ENCODE peak calls at places on chromosomes 1 and 21, in five cellular contexts. M, K, L, J and W are unnamed samples.

GRCh38 chr21:45874716-45875415 is 106.7 kb upstream of the COL6A1 start:
- DNase-seq in M (no peak), K (peak), J (peak), L (no peak), W (no peak)

GRCh38 chr1:56394298-56394697 is 185.1 kb downstream of the PLPP3 start:
- DNase-seq in L (no peak), K (no peak), M (no peak), J (no peak), W (no peak)

GRCh38 chr1:51679435-51679834 is 62.5 kb downstream of the OSBPL9 start:
- DNase-seq in M (no peak), J (no peak), K (no peak), L (no peak), W (no peak)

GRCh38 chr1:109274533-109275476 is 8.1 kb downstream of the PSRC1 start:
- DNase-seq in J (peak), K (no peak), M (no peak), L (peak), W (no peak)

GRCh38 chr1:161117681-161118581 is at the start of the genes NIT1 and PFDN2:
- DNase-seq in M (peak), J (peak), L (peak), K (peak), W (peak)

GRCh38 chr1:21865609-21865942 is 53.5 kb downstream of the LDLRAD2 start:
- DNase-seq in L (no peak), K (no peak), J (no peak), M (no peak), W (no peak)

GRCh38 chr1:96710708-96711477 is 10.7 kb upstream of the PTBP2 start:
- DNase-seq in M (no peak), J (peak), K (peak), L (no peak), W (no peak)

GRCh38 chr1:64563958-64564565 is 94.1 kb downstream of the CACHD1 start:
- DNase-seq in L (no peak), J (no peak), K (no peak), M (no peak), W (no peak)

GRCh38 chr1:229841230-229841629 is 215.2 kb downstream of the URB2 start:
- DNase-seq in J (no peak), L (no peak), M (no peak), K (no peak), W (no peak)

GRCh38 chr1:31467005-31467674 is 54.1 kb downstream of the SERINC2 start:
- DNase-seq in L (no peak), M (no peak), K (no peak), J (peak), W (no peak)

GRCh38 chr1:214370585-214370984 is 89.6 kb downstream of the SMYD2 start:
- DNase-seq in M (no peak), L (no peak), K (no peak), J (no peak), W (no peak)

GRCh38 chr1:147169840-147170674 is 2.2 kb downstream of the PRKAB2 start:
- DNase-seq in M (no peak), J (no peak), L (no peak), K (no peak), W (no peak)

GRCh38 chr21:23853796-23854379 is 1753.4 kb downstream of the MRPL39 start:
- DNase-seq in M (no peak), K (peak), J (peak), L (no peak), W (no peak)

GRCh38 chr1:68269637-68270430 is 37.5 kb upstream of the WLS start:
- DNase-seq in J (peak), K (no peak), M (no peak), L (peak), W (no peak)

GRCh38 chr21:42118901-42119300 is 47.8 kb downstream of the UMODL1 start:
- DNase-seq in L (no peak), K (peak), J (no peak), M (no peak), W (no peak)

GRCh38 chr1:9881838-9882249 is 28.2 kb downstream of the CTNNBIP1 start:
- DNase-seq in L (peak), K (peak), M (no peak), J (peak), W (no peak)

GRCh38 chr1:100353073-100353801 is 931 bp downstream of the CDC14A start:
- DNase-seq in L (no peak), M (peak), J (no peak), K (peak), W (peak)

GRCh38 chr1:119674835-119675289 is 26.8 kb upstream of the ZNF697 start:
- DNase-seq in J (peak), M (no peak), K (peak), L (peak), W (peak)

GRCh38 chr1:202567747-202568146 is 142.5 kb downstream of the SYT2 start:
- DNase-seq in M (no peak), L (no peak), K (no peak), J (peak), W (no peak)

GRCh38 chr1:176068256-176068655 is 138.8 kb downstream of the COP1 start:
- DNase-seq in J (no peak), L (no peak), M (no peak), K (no peak), W (no peak)

GRCh38 chr1:230641346-230641745 is 935 bp upstream of the COG2 start:
- DNase-seq in J (no peak), M (no peak), L (no peak), K (peak), W (no peak)

GRCh38 chr1:18724801-18725200 is 94.2 kb downstream of the PAX7 start:
- DNase-seq in M (no peak), J (no peak), K (no peak), L (no peak), W (no peak)

GRCh38 chr1:241706257-241706656 is 54.2 kb downstream of the WDR64 start:
- DNase-seq in L (peak), J (no peak), K (no peak), M (no peak), W (no peak)

GRCh38 chr21:33433425-33434114 is 30.4 kb downstream of the IFNGR2 start:
- DNase-seq in K (peak), J (no peak), L (no peak), M (no peak), W (no peak)

GRCh38 chr1:60898413-60898812 is 183.9 kb upstream of the NFIA start:
- DNase-seq in K (no peak), L (no peak), M (no peak), J (no peak), W (no peak)

GRCh38 chr1:119327066-119327435 is 41.5 kb upstream of the HAO2 start:
- DNase-seq in L (no peak), K (no peak), M (no peak), J (no peak), W (no peak)

GRCh38 chr1:166988976-166989515 is at the start of gene MAEL:
- DNase-seq in J (no peak), L (no peak), K (no peak), M (no peak), W (no peak)

GRCh38 chr1:76942549-76942948 is 75.3 kb downstream of the ST6GALNAC5 start:
- DNase-seq in K (no peak), M (no peak), J (no peak), L (no peak), W (no peak)

GRCh38 chr1:68207129-68207689 is 25.1 kb downstream of the WLS start:
- DNase-seq in L (no peak), M (no peak), J (peak), K (no peak), W (no peak)

GRCh38 chr1:206575165-206575893 is 36.9 kb downstream of the EIF2D start:
- DNase-seq in M (peak), J (peak), K (peak), L (no peak), W (no peak)

GRCh38 chr1:225750420-225750819 is 27.2 kb upstream of the SRP9 start:
- DNase-seq in L (no peak), J (no peak), M (no peak), K (no peak), W (no peak)

GRCh38 chr1:212479188-212479587 is 46.5 kb downstream of the NENF start:
- DNase-seq in M (no peak), J (no peak), L (no peak), K (no peak), W (no peak)

GRCh38 chr1:117832453-117832852 is 97.0 kb downstream of the GDAP2 start:
- DNase-seq in K (no peak), L (no peak), M (no peak), J (no peak), W (no peak)

GRCh38 chr1:206797534-206798383 is 25.5 kb upstream of the IL10 start:
- DNase-seq in K (peak), J (no peak), L (no peak), M (no peak), W (peak)

GRCh38 chr1:230877139-230877923 is 9.0 kb upstream of the C1orf198 start:
- DNase-seq in K (no peak), M (no peak), L (no peak), J (peak), W (no peak)

GRCh38 chr1:168343566-168343965 is 62.9 kb downstream of the TBX19 start:
- DNase-seq in M (no peak), L (no peak), K (peak), J (no peak), W (no peak)
- TF ChIP-seq CTCF in M (no peak), L (no peak), K (peak), J (peak), W (no peak)

GRCh38 chr1:183227963-183228649 is 42.0 kb downstream of the LAMC2 start:
- DNase-seq in L (peak), M (peak), K (peak), J (peak), W (peak)
- TF ChIP-seq CTCF in L (peak), M (peak), K (peak), J (peak), W (peak)

DNA sequence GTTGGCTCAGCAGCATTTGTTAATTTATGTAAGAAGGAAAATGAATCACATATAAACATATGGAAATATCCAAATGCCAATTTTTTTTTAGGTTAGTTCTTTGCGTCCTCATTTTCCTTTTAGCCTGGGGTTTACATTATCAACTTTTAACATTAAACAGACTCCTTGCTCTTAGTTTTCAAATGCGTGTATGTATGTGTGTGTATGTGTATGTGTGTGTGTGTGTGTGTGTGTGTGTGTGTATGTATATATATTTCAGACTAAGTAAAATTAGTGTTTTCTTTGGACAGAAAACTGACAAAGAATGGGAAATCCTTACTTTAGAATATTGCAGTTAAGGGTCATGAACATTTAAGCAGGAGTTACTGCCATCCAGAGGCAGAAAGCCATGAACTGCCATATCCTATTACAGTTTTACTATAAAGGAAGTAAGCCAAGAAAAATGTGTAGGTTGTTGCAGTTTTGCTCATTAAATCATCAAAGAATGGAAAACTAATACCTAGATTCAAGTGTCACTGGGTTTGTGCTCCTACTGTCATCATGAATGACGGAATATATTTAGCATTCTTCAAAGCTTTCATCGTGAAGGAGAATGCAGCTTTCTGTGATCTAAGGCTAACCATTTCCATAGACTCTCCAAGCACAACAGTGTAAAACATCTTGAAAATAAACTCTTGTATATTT is 477.0 kb upstream of the NR5A2 start:
- DNase-seq in L (no peak), K (peak), M (no peak), J (peak), W (no peak)
- TF ChIP-seq CTCF in L (no peak), K (peak), M (no peak), J (peak), W (no peak)

GRCh38 chr1:89802841-89803240 is 18.0 kb upstream of the LRRC8D start:
- DNase-seq in J (no peak), L (no peak), K (no peak), M (no peak), W (no peak)
- TF ChIP-seq CTCF in J (no peak), L (no peak), K (no peak), M (no peak), W (no peak)

DNA sequence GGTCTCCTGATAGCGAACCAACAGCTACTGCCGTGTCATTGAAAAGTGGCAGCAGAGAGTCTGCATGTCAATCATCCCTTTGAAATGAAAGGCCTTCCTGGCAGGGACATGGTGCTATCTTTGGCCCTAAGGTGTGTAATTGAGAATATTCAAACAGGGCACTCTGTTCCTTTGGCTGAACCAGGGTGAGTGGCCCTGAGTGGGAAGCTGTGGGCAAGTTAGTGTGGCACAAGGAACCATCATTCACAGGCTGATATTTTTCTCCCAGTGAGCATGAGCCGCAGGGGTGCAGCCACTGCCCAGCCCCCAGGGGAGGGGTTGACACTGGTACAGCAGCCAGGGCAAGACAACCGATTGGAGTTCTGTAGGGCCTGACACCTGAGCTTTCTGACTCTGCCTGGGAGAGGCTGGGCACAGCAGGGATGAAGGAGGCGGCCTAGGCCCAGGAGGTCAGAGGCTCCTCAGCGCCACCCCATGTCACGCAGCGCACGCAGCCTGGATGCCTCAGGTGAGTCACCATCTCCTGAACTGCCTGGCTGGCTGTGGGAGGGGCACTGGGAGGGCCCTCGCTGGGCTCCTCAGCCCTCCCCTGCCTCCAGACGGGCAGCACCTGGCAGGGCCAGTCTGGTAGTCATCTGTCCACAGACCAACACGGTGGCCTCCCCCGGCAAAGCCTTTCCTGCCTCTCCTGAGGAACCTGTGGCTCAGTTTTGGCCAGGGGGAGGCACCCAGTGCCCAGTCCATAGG is 13.2 kb downstream of the QSOX1 start:
- DNase-seq in J (no peak), M (no peak), K (peak), L (peak), W (no peak)
- TF ChIP-seq CTCF in J (no peak), M (no peak), K (no peak), L (no peak), W (no peak)

GRCh38 chr1:198794498-198794897 is 155.7 kb downstream of the PTPRC start:
- DNase-seq in J (peak), K (no peak), L (no peak), M (no peak), W (no peak)

DNA sequence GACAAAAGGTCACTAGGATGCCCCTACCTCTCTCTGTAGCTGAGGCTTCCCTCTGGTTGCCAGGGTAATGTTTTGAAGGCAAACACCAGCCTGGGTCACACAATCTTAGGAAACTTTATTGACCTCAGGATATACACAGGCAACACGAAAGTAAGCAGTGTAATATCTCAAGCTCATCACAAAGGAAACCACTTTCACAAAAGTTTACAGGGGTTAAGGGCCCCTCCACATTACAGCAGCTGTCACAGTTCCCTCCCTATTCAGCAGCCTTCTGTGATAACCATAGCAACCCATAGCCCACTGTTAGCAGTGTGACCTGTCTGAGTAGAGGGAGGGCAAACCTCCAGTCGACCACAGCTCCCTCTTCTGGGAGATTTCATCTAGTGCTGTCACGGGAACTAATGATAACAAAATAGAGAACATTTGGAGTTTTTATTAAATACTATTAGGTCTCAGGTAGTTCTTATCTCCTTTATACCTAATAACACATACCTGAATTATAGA is 149.8 kb downstream of the PTPRC start:
- DNase-seq in J (peak), M (no peak), L (no peak), K (peak), W (peak)
- TF ChIP-seq CTCF in J (peak), M (no peak), L (no peak), K (no peak), W (no peak)

DNA sequence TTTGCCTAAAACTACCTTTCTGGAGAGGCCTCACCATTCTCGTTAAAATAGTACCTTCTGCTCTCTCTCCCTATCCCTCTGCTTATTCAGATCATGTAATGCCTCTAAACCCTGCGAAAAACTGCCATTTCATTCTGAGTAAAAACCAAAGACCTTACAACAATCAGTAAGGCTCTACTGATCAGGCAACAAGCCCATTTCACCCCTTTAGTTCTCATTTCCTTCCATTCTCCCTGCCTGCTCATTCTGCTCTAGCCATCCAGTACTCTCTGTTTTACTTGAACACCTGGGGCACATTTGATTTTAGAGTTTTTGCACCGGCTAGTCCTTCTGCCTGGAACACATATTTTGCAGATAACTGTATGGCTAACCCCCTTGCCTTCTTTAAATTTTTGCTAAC is 187.8 kb downstream of the COQ8A start:
- DNase-seq in L (no peak), J (no peak), M (no peak), K (no peak), W (no peak)
- TF ChIP-seq CTCF in L (no peak), J (no peak), M (no peak), K (no peak), W (no peak)